ENCODE peak calls at places on chromosomes 4 and X, in eight cellular contexts. T is NB4; O is naive thymus-derived CD4-positive, alpha-beta T cell; Y is stromal cell of bone marrow; X is psoas muscle; W is nucleus accumbens; I is NCI-H1105; C is epithelial cell of proximal tubule. H is an unnamed sample.

GRCh38 chrX:50905334-50905733 is 5.2 kb upstream of the BMP15 start:
- DNase-seq in I (no peak), O (no peak), Y (no peak), W (no peak), X (no peak), C (no peak), T (peak), H (no peak)

GRCh38 chr4:157220026-157220881 is at the start of gene GRIA2:
- DNase-seq in Y (peak), X (peak), C (no peak), T (peak), O (no peak), I (peak), W (peak), H (peak)

GRCh38 chr4:184282895-184283654 is 65.4 kb upstream of the ENPP6 start:
- DNase-seq in X (no peak), O (no peak), I (no peak), W (no peak), Y (no peak), C (no peak), T (no peak), H (no peak)

GRCh38 chrX:135345328-135345645 is 36.0 kb downstream of the ETDC start:
- DNase-seq in O (no peak), X (peak), T (no peak), Y (peak), I (peak), W (peak), C (no peak), H (no peak)

GRCh38 chr4:96183630-96184029 is 343.7 kb downstream of the PDHA2 start:
- DNase-seq in Y (no peak), X (no peak), C (no peak), W (no peak), I (peak), T (no peak), O (no peak), H (no peak)

GRCh38 chr4:102779204-102779603 is 18.4 kb upstream of the MANBA start:
- DNase-seq in T (no peak), Y (no peak), I (no peak), W (no peak), X (no peak), C (no peak), O (no peak), H (no peak)

GRCh38 chr4:3491681-3492405 is 28.7 kb downstream of the DOK7 start:
- DNase-seq in W (no peak), X (no peak), Y (peak), C (no peak), T (no peak), I (no peak), O (no peak), H (no peak)

GRCh38 chrX:45751156-45751555 is 550.5 kb upstream of the DIPK2B start:
- DNase-seq in I (no peak), X (no peak), T (no peak), Y (no peak), W (no peak), C (no peak), O (no peak), H (no peak)

GRCh38 chr4:29213020-29213419 is 1507.1 kb upstream of the PCDH7 start:
- DNase-seq in Y (no peak), I (no peak), X (no peak), T (no peak), W (no peak), O (no peak), C (no peak), H (no peak)

GRCh38 chr4:3416270-3416669 is 25.5 kb upstream of the HGFAC start:
- DNase-seq in I (no peak), C (no peak), W (no peak), T (no peak), Y (no peak), O (no peak), X (no peak), H (no peak)

GRCh38 chr4:181150173-181150572 is 1093.0 kb upstream of the TENM3 start:
- DNase-seq in W (no peak), X (no peak), Y (no peak), I (peak), T (no peak), C (peak), O (no peak), H (no peak)

GRCh38 chrX:132184871-132185270 is 34.4 kb downstream of the RAP2C start:
- DNase-seq in C (no peak), X (no peak), Y (no peak), T (no peak), W (no peak), I (no peak), O (no peak), H (no peak)

H was measured in GOT3.